ENCODE peak calls at places on chromosomes 16 and 17, in five cellular contexts. One of them, this sample, is unnamed.
A peak's percentile ranks its signal among the peaks of the same experiment; 100 is the strongest.

GRCh38 chr17:61407211-61407911 is 7.7 kb downstream of the TBX2 start:
- DNase-seq in adrenal gland: no peak
- DNase-seq in breast epithelium: no peak
- DNase-seq in upper lobe of right lung: peak; percentile 49
- DNase-seq in CD8-positive, alpha-beta T cell: no peak
- DNase-seq in this sample: no peak

GRCh38 chr16:82867425-82867824 is 240.7 kb downstream of the CDH13 start:
- DNase-seq in adrenal gland: peak; percentile 11
- DNase-seq in breast epithelium: no peak
- DNase-seq in upper lobe of right lung: no peak
- DNase-seq in CD8-positive, alpha-beta T cell: no peak
- DNase-seq in this sample: no peak

GRCh38 chr17:8384801-8385335 is 1.9 kb upstream of the RPL26 start:
- DNase-seq in adrenal gland: no peak
- DNase-seq in breast epithelium: no peak
- DNase-seq in upper lobe of right lung: no peak
- DNase-seq in CD8-positive, alpha-beta T cell: no peak
- DNase-seq in this sample: peak; percentile 74

GRCh38 chr16:11650641-11651591 is 17.3 kb upstream of the SNN start:
- DNase-seq in adrenal gland: no peak
- DNase-seq in breast epithelium: no peak
- DNase-seq in upper lobe of right lung: no peak
- DNase-seq in CD8-positive, alpha-beta T cell: no peak
- DNase-seq in this sample: no peak

GRCh38 chr16:15811778-15812750 is 44.8 kb downstream of the MYH11 start:
- DNase-seq in adrenal gland: no peak
- DNase-seq in breast epithelium: peak; percentile 44
- DNase-seq in upper lobe of right lung: no peak
- DNase-seq in CD8-positive, alpha-beta T cell: no peak
- DNase-seq in this sample: no peak

GRCh38 chr16:52022177-52022576 is 524.8 kb downstream of the TOX3 start:
- DNase-seq in adrenal gland: no peak
- DNase-seq in breast epithelium: no peak
- DNase-seq in upper lobe of right lung: no peak
- DNase-seq in CD8-positive, alpha-beta T cell: no peak
- DNase-seq in this sample: no peak

GRCh38 chr17:67487506-67487905 is 110.4 kb downstream of the PITPNC1 start:
- DNase-seq in adrenal gland: no peak
- DNase-seq in breast epithelium: no peak
- DNase-seq in upper lobe of right lung: no peak
- DNase-seq in CD8-positive, alpha-beta T cell: no peak
- DNase-seq in this sample: no peak

GRCh38 chr16:30010817-30011504 is at the start of gene DOC2A:
- DNase-seq in adrenal gland: no peak
- DNase-seq in breast epithelium: no peak
- DNase-seq in upper lobe of right lung: no peak
- DNase-seq in CD8-positive, alpha-beta T cell: no peak
- DNase-seq in this sample: peak; percentile 32

GRCh38 chr17:17846645-17847044 is 9.9 kb upstream of the SREBF1 start:
- DNase-seq in adrenal gland: no peak
- DNase-seq in breast epithelium: no peak
- DNase-seq in upper lobe of right lung: no peak
- DNase-seq in CD8-positive, alpha-beta T cell: no peak
- DNase-seq in this sample: no peak

GRCh38 chr16:88870608-88871348 is 4.3 kb upstream of the PABPN1L start:
- DNase-seq in adrenal gland: no peak
- DNase-seq in breast epithelium: no peak
- DNase-seq in upper lobe of right lung: no peak
- DNase-seq in CD8-positive, alpha-beta T cell: no peak
- DNase-seq in this sample: no peak

GRCh38 chr17:74992223-74992622 is 4.8 kb downstream of the CDR2L start:
- DNase-seq in adrenal gland: no peak
- DNase-seq in breast epithelium: no peak
- DNase-seq in upper lobe of right lung: no peak
- DNase-seq in CD8-positive, alpha-beta T cell: no peak
- DNase-seq in this sample: no peak

GRCh38 chr17:47311420-47311819 is 12.3 kb upstream of the EFCAB13 start:
- DNase-seq in adrenal gland: no peak
- DNase-seq in breast epithelium: no peak
- DNase-seq in upper lobe of right lung: no peak
- DNase-seq in CD8-positive, alpha-beta T cell: no peak
- DNase-seq in this sample: no peak

GRCh38 chr17:73632513-73632912 is 11.7 kb downstream of the SDK2 start:
- DNase-seq in adrenal gland: no peak
- DNase-seq in breast epithelium: no peak
- DNase-seq in upper lobe of right lung: no peak
- DNase-seq in CD8-positive, alpha-beta T cell: no peak
- DNase-seq in this sample: no peak

GRCh38 chr17:42347198-42347597 is 41.0 kb downstream of the STAT3 start:
- DNase-seq in adrenal gland: peak; percentile 78
- DNase-seq in breast epithelium: peak; percentile 64
- DNase-seq in upper lobe of right lung: no peak
- DNase-seq in CD8-positive, alpha-beta T cell: no peak
- DNase-seq in this sample: no peak

GRCh38 chr16:90019201-90019542 is at the start of gene DBNDD1:
- DNase-seq in adrenal gland: no peak
- DNase-seq in breast epithelium: no peak
- DNase-seq in upper lobe of right lung: no peak
- DNase-seq in CD8-positive, alpha-beta T cell: no peak
- DNase-seq in this sample: no peak

GRCh38 chr17:13031718-13032350 is 14.0 kb upstream of the ELAC2 start:
- DNase-seq in adrenal gland: peak; percentile 45
- DNase-seq in breast epithelium: no peak
- DNase-seq in upper lobe of right lung: no peak
- DNase-seq in CD8-positive, alpha-beta T cell: peak; percentile 64
- DNase-seq in this sample: no peak

GRCh38 chr16:78609542-78610253 is 510.2 kb downstream of the WWOX start:
- DNase-seq in adrenal gland: no peak
- DNase-seq in breast epithelium: no peak
- DNase-seq in upper lobe of right lung: no peak
- DNase-seq in CD8-positive, alpha-beta T cell: no peak
- DNase-seq in this sample: no peak

GRCh38 chr16:13957197-13958078 is 37.5 kb downstream of the ERCC4 start:
- DNase-seq in adrenal gland: peak; percentile 88
- DNase-seq in breast epithelium: peak; percentile 44
- DNase-seq in upper lobe of right lung: peak; percentile 86
- DNase-seq in CD8-positive, alpha-beta T cell: no peak
- DNase-seq in this sample: peak; percentile 73

GRCh38 chr17:73396429-73397277 is 84.9 kb upstream of the CDC42EP4 start:
- DNase-seq in adrenal gland: no peak
- DNase-seq in breast epithelium: no peak
- DNase-seq in upper lobe of right lung: no peak
- DNase-seq in CD8-positive, alpha-beta T cell: no peak
- DNase-seq in this sample: no peak

GRCh38 chr16:81417210-81417609 is 27.4 kb upstream of the CMIP start:
- DNase-seq in adrenal gland: no peak
- DNase-seq in breast epithelium: no peak
- DNase-seq in upper lobe of right lung: no peak
- DNase-seq in CD8-positive, alpha-beta T cell: no peak
- DNase-seq in this sample: no peak

GRCh38 chr16:85206472-85207356 is 94.4 kb upstream of the CIBAR2 start:
- DNase-seq in adrenal gland: peak; percentile 62
- DNase-seq in breast epithelium: peak; percentile 48
- DNase-seq in upper lobe of right lung: peak; percentile 75
- DNase-seq in CD8-positive, alpha-beta T cell: no peak
- DNase-seq in this sample: no peak

GRCh38 chr16:11254913-11255736 is 879 bp downstream of the SOCS1 start:
- DNase-seq in adrenal gland: peak; percentile 51
- DNase-seq in breast epithelium: peak; percentile 28
- DNase-seq in upper lobe of right lung: peak; percentile 80
- DNase-seq in CD8-positive, alpha-beta T cell: peak; percentile 84
- DNase-seq in this sample: no peak

GRCh38 chr17:35865412-35866355 is 3.0 kb downstream of the HEATR9 start:
- DNase-seq in adrenal gland: no peak
- DNase-seq in breast epithelium: no peak
- DNase-seq in upper lobe of right lung: no peak
- DNase-seq in CD8-positive, alpha-beta T cell: no peak
- DNase-seq in this sample: no peak

GRCh38 chr17:65515959-65516948 is 45.2 kb downstream of the AXIN2 start:
- DNase-seq in adrenal gland: no peak
- DNase-seq in breast epithelium: peak; percentile 38
- DNase-seq in upper lobe of right lung: no peak
- DNase-seq in CD8-positive, alpha-beta T cell: no peak
- DNase-seq in this sample: peak; percentile 73

GRCh38 chr17:4327638-4328037 is 38.8 kb downstream of the UBE2G1 start:
- DNase-seq in adrenal gland: peak; percentile 23
- DNase-seq in breast epithelium: no peak
- DNase-seq in upper lobe of right lung: no peak
- DNase-seq in CD8-positive, alpha-beta T cell: no peak
- DNase-seq in this sample: no peak

GRCh38 chr17:39631403-39631802 is 4.7 kb downstream of the PPP1R1B start:
- DNase-seq in adrenal gland: no peak
- DNase-seq in breast epithelium: peak; percentile 53
- DNase-seq in upper lobe of right lung: peak; percentile 79
- DNase-seq in CD8-positive, alpha-beta T cell: no peak
- DNase-seq in this sample: no peak

GRCh38 chr16:46638947-46639925 is 18.1 kb upstream of the SHCBP1 start:
- DNase-seq in adrenal gland: no peak
- DNase-seq in breast epithelium: no peak
- DNase-seq in upper lobe of right lung: no peak
- DNase-seq in CD8-positive, alpha-beta T cell: no peak
- DNase-seq in this sample: no peak
- H3K9me3 ChIP-seq in adrenal gland: no peaks in the 10 kb centered on the region
- H3K9me3 ChIP-seq in breast epithelium: no peaks in the 10 kb centered on the region
- H3K9me3 ChIP-seq in upper lobe of right lung: no peaks in the 10 kb centered on the region
- H3K9me3 ChIP-seq in CD8-positive, alpha-beta T cell: no peaks in the 10 kb centered on the region
- H3K9me3 ChIP-seq in this sample: no peaks in the 10 kb centered on the region

DNA sequence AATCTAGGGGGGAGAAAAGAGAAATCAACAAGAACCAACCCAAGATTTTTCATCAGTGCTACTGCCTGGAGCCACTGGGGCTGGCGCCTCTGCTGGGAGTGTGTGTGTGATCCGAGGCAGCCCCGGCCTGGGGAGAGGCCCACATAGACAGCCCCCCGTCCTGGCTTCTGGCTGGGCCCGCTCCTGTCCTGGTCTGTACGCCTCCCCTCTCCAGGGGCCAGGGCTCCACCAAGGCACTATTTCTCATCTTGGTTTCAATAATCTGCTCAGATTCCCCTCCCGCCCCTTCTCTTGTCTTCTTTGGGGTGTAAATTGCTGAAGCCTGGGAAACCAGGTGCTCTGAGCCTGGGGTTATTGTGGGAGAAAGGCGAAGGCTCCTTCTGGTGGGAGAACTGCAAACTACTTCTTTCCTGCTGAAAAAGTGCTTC is 7.8 kb downstream of the BAHCC1 start:
- DNase-seq in adrenal gland: no peak
- DNase-seq in breast epithelium: no peak
- DNase-seq in upper lobe of right lung: no peak
- DNase-seq in CD8-positive, alpha-beta T cell: no peak
- DNase-seq in this sample: no peak
- TF ChIP-seq CTCF in adrenal gland: no peak
- TF ChIP-seq CTCF in breast epithelium: no peak
- TF ChIP-seq CTCF in upper lobe of right lung: no peak
- TF ChIP-seq CTCF in CD8-positive, alpha-beta T cell: no peak
- TF ChIP-seq CTCF in this sample: no peak

GRCh38 chr17:1484586-1485310 is 7.7 kb downstream of the MYO1C start:
- DNase-seq in adrenal gland: peak; percentile 37
- DNase-seq in breast epithelium: no peak
- DNase-seq in upper lobe of right lung: peak; percentile 85
- DNase-seq in CD8-positive, alpha-beta T cell: no peak
- DNase-seq in this sample: peak; percentile 85

GRCh38 chr17:1485748-1486376 is 6.6 kb downstream of the MYO1C start:
- DNase-seq in adrenal gland: peak; percentile 68
- DNase-seq in breast epithelium: peak; percentile 64
- DNase-seq in upper lobe of right lung: peak; percentile 87
- DNase-seq in CD8-positive, alpha-beta T cell: peak; percentile 68
- DNase-seq in this sample: peak; percentile 75

GRCh38 chr17:1482686-1483445 is 9.6 kb downstream of the MYO1C start:
- DNase-seq in adrenal gland: peak; percentile 41
- DNase-seq in breast epithelium: no peak
- DNase-seq in upper lobe of right lung: no peak
- DNase-seq in CD8-positive, alpha-beta T cell: no peak
- DNase-seq in this sample: peak; percentile 41

GRCh38 chr17:1485311-1485747 is 7.2 kb downstream of the MYO1C start:
- DNase-seq in adrenal gland: peak; percentile 49
- DNase-seq in breast epithelium: no peak
- DNase-seq in upper lobe of right lung: peak; percentile 79
- DNase-seq in CD8-positive, alpha-beta T cell: no peak
- DNase-seq in this sample: peak; percentile 85

DNA sequence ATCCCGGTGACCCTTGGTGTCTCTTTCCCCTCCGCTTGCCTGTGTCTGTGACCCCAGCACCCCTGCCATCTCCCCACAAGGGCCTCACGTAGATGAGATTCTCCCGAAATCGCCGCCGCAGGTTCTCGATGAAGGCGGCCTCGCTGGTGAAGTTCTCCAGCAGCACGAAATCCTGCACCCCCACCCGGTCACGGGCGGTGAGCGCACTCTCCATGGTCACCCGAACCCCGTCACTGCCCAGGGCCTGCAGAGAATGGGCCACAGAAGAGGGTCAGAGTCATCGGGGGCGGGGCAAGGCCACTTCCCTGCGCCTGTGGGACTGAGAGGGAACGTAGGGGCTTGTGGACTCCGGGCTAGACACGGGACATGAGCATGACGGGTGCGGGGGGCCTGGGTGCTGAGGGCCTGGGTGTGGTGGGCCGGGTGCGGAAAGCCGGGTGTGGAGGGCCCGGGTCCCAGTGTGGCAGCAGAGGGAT is 8.4 kb downstream of the MYO1C start:
- DNase-seq in adrenal gland: no peak
- DNase-seq in breast epithelium: no peak
- DNase-seq in upper lobe of right lung: no peak
- DNase-seq in CD8-positive, alpha-beta T cell: no peak
- DNase-seq in this sample: no peak
- H3K4me3 ChIP-seq in adrenal gland: no peak overlapping the region
- H3K4me3 ChIP-seq in breast epithelium: peak overlapping the region; percentile 89
- H3K4me3 ChIP-seq in upper lobe of right lung: peak overlapping the region; percentile 67
- H3K4me3 ChIP-seq in CD8-positive, alpha-beta T cell: no peak overlapping the region
- H3K4me3 ChIP-seq in this sample: peak overlapping the region; percentile 8

GRCh38 chr17:27076814-27077213 is 217.1 kb upstream of the WSB1 start:
- DNase-seq in adrenal gland: no peak
- DNase-seq in breast epithelium: no peak
- DNase-seq in upper lobe of right lung: no peak
- DNase-seq in CD8-positive, alpha-beta T cell: no peak
- DNase-seq in this sample: no peak
- H3K9me3 ChIP-seq in adrenal gland: no peaks in the 10 kb centered on the region
- H3K9me3 ChIP-seq in breast epithelium: no peaks in the 10 kb centered on the region
- H3K9me3 ChIP-seq in upper lobe of right lung: no peaks in the 10 kb centered on the region
- H3K9me3 ChIP-seq in CD8-positive, alpha-beta T cell: no peaks in the 10 kb centered on the region
- H3K9me3 ChIP-seq in this sample: no peaks in the 10 kb centered on the region

GRCh38 chr16:56871172-56871593 is 6.2 kb downstream of the SLC12A3 start:
- DNase-seq in adrenal gland: peak; percentile 70
- DNase-seq in breast epithelium: no peak
- DNase-seq in upper lobe of right lung: no peak
- DNase-seq in CD8-positive, alpha-beta T cell: no peak
- DNase-seq in this sample: peak; percentile 80

GRCh38 chr16:56866955-56867830 is 2.2 kb downstream of the SLC12A3 start:
- DNase-seq in adrenal gland: peak; percentile 55
- DNase-seq in breast epithelium: no peak
- DNase-seq in upper lobe of right lung: no peak
- DNase-seq in CD8-positive, alpha-beta T cell: no peak
- DNase-seq in this sample: no peak

GRCh38 chr16:56868175-56868574 is 3.2 kb downstream of the SLC12A3 start:
- DNase-seq in adrenal gland: no peak
- DNase-seq in breast epithelium: no peak
- DNase-seq in upper lobe of right lung: no peak
- DNase-seq in CD8-positive, alpha-beta T cell: no peak
- DNase-seq in this sample: no peak

GRCh38 chr16:56870271-56870888 is 5.4 kb downstream of the SLC12A3 start:
- DNase-seq in adrenal gland: no peak
- DNase-seq in breast epithelium: no peak
- DNase-seq in upper lobe of right lung: no peak
- DNase-seq in CD8-positive, alpha-beta T cell: no peak
- DNase-seq in this sample: no peak

GRCh38 chr16:56869513-56870270 is 4.7 kb downstream of the SLC12A3 start:
- DNase-seq in adrenal gland: no peak
- DNase-seq in breast epithelium: no peak
- DNase-seq in upper lobe of right lung: no peak
- DNase-seq in CD8-positive, alpha-beta T cell: no peak
- DNase-seq in this sample: peak; percentile 70
- TF ChIP-seq CTCF in adrenal gland: peak; percentile 13
- TF ChIP-seq CTCF in breast epithelium: no peak
- TF ChIP-seq CTCF in upper lobe of right lung: peak; percentile 38
- TF ChIP-seq CTCF in CD8-positive, alpha-beta T cell: no peak
- TF ChIP-seq CTCF in this sample: peak; percentile 53